ENCODE peak calls at places on chromosomes 13 and 19, in eight cellular contexts. X, E, L, B, S, C, D and Z are unnamed samples.

GRCh38 chr19:47363758-47364529 is 14.8 kb downstream of the DHX34 start:
- DNase-seq in E (no peak), D (no peak), S (no peak), X (peak; percentile 28), B (peak; percentile 43), C (peak; percentile 58), L (no peak), Z (no peak)

GRCh38 chr19:33622809-33623511 is 1.2 kb downstream of the CHST8 start:
- DNase-seq in C (peak; percentile 62), B (no peak), S (no peak), L (no peak), X (peak; percentile 57), D (no peak), E (no peak), Z (no peak)

GRCh38 chr13:31631071-31631470 is 108.3 kb upstream of the RXFP2 start:
- DNase-seq in E (no peak), S (no peak), B (no peak), L (no peak), D (no peak), X (no peak), C (no peak), Z (no peak)

GRCh38 chr13:31982540-31982939 is 49.0 kb upstream of the FRY start:
- DNase-seq in X (no peak), B (peak; percentile 94), L (peak; percentile 23), S (peak; percentile 87), C (no peak), D (no peak), E (no peak), Z (no peak)

GRCh38 chr13:32175307-32175706 is 139.9 kb downstream of the ZAR1L start:
- DNase-seq in X (no peak), L (no peak), B (peak; percentile 42), E (no peak), S (no peak), C (no peak), D (no peak), Z (no peak)

GRCh38 chr13:65926750-65927171 is 1303.4 kb downstream of the PCDH9 start:
- DNase-seq in B (peak; percentile 37), C (peak; percentile 75), L (peak; percentile 0), S (peak; percentile 60), E (no peak), D (no peak), X (peak; percentile 60), Z (no peak)

GRCh38 chr19:56372281-56372680 is 21.1 kb downstream of the ZNF582 start:
- DNase-seq in S (no peak), X (no peak), L (no peak), B (no peak), D (no peak), E (no peak), C (no peak), Z (no peak)

GRCh38 chr19:46990998-46991676 is 28.5 kb upstream of the NPAS1 start:
- DNase-seq in D (peak; percentile 46), C (peak; percentile 97), L (peak; percentile 77), B (peak; percentile 92), E (peak; percentile 95), X (peak; percentile 93), S (peak; percentile 80), Z (peak; percentile 32)

GRCh38 chr13:77026255-77026782 is 640 bp downstream of the FBXL3 start:
- DNase-seq in D (peak; percentile 78), C (peak; percentile 63), X (peak; percentile 76), L (peak; percentile 15), S (peak; percentile 89), E (peak; percentile 97), B (peak; percentile 68), Z (peak; percentile 62)

GRCh38 chr19:51571599-51571998 is 516 bp downstream of the ZNF175 start:
- DNase-seq in X (no peak), L (no peak), B (no peak), C (no peak), E (no peak), S (no peak), D (no peak), Z (no peak)

GRCh38 chr19:56508282-56508778 is 675 bp downstream of the ZNF471 start:
- DNase-seq in D (no peak), X (no peak), B (no peak), E (no peak), C (no peak), L (no peak), S (no peak), Z (no peak)

GRCh38 chr13:99313473-99313872 is 6.3 kb upstream of the GPR183 start:
- DNase-seq in X (peak; percentile 65), S (no peak), C (peak; percentile 45), B (peak; percentile 28), D (no peak), L (no peak), E (no peak), Z (no peak)

DNA sequence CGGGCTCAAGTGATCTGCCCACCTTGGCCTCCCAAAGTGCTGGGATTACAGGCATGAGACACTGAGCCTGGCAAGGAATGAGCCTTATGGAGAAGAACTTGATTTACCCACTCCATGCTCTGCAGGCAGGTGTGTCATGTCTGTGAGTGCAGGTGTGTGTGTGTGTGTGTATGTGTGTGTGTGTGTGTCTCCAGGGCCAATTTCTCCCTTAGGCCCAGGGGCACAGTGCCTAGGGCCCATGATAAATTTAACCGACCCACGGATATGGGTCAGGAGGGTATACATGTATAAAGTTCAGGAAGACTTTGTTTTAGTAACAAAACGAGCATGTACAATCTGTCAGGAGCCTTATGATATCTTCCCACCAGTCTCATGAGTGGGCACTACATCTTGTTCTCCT is 4.6 kb upstream of the FOSB start:
- DNase-seq in E (no peak), S (no peak), D (no peak), B (no peak), C (no peak), X (no peak), L (no peak), Z (no peak)
- H3K4me3 ChIP-seq in E (no peak overlapping the region), S (no peak overlapping the region), D (no peak overlapping the region), B (no peak overlapping the region), C (no peak overlapping the region), X (no peak overlapping the region), L (no peak overlapping the region), Z (no peak overlapping the region)

GRCh38 chr13:33721719-33722118 is 96.2 kb upstream of the RFC3 start:
- DNase-seq in D (no peak), E (no peak), B (peak; percentile 50), S (no peak), X (no peak), C (no peak), L (no peak), Z (no peak)
- H3K4me3 ChIP-seq in D (no peak overlapping the region), E (no peak overlapping the region), B (no peak overlapping the region), S (no peak overlapping the region), X (no peak overlapping the region), C (no peak overlapping the region), L (no peak overlapping the region), Z (no peak overlapping the region)

DNA sequence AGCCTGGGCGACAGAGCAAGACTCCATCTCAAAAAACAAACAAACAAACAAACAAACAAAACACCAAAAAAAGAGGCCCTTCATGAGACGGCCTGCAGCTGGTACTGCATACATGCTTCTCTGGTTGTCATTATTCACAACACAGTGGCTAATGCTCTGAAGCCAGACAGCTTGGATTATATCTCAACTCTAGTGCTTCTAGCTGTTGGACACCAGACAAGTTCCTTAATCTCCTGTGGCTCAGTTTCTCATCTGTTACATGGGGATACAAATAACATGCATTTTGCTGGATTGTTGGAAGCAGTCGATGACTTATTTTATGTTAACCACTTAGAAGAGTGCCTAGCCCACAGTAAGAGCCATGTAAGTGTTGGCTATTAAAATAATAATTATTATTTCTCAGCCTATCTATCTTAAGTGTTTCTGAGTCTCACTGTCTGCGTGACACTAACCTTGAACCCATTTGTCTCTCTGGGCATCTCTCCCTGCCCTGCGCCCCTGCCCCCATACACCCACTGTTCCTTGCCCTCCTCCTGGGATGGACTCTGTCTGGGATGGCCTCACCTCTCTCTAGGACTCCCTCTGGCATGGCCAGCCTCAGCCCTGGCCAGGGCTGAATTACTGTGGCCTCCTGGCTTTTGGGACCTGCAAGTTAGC is 3.1 kb upstream of the JUNB start:
- DNase-seq in C (no peak), X (no peak), E (no peak), S (no peak), D (no peak), B (peak; percentile 25), L (no peak), Z (no peak)
- H3K4me3 ChIP-seq in C (peak overlapping the region; percentile 83), X (peak overlapping the region; percentile 61), E (no peak overlapping the region), S (peak overlapping the region; percentile 93), D (no peak overlapping the region), B (no peak overlapping the region), L (peak overlapping the region; percentile 92), Z (no peak overlapping the region)

GRCh38 chr13:28714651-28715050 is 4.1 kb downstream of the SLC46A3 start:
- DNase-seq in B (no peak), E (no peak), X (no peak), D (no peak), L (no peak), C (no peak), S (no peak), Z (no peak)

GRCh38 chr13:28717170-28717569 is 1.6 kb downstream of the SLC46A3 start:
- DNase-seq in C (no peak), B (no peak), S (no peak), X (no peak), E (no peak), D (no peak), L (no peak), Z (no peak)

GRCh38 chr13:28718538-28719226 is at the start of gene SLC46A3:
- DNase-seq in B (peak; percentile 99), S (peak; percentile 92), E (peak; percentile 99), L (peak; percentile 86), D (peak; percentile 93), X (peak; percentile 98), C (peak; percentile 96), Z (peak; percentile 95)

GRCh38 chr13:28718186-28718537 is 608 bp downstream of the SLC46A3 start:
- DNase-seq in S (no peak), C (no peak), B (peak; percentile 45), L (no peak), D (no peak), X (no peak), E (no peak), Z (no peak)

DNA sequence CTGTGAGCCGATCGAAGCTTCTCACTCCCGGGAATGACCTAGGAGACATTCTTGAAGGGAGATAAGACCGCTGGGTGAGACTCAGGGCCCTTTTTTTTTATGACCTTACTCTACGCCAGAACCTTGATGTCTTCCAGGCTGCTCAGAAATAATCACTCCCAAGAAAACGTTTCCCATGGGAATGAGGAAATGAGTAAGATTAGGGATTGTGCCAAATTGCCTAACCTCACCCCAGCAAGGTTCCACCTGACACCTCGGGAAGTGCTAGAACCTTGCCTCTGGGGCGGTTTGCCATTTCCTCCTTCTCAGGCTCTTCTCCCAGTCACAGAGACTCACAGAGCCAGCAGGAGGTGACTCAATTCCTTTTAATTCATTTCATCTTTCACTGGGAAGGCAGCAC is 2.3 kb downstream of the SLC46A3 start:
- DNase-seq in E (no peak), L (no peak), X (no peak), S (no peak), B (peak; percentile 88), D (no peak), C (no peak), Z (no peak)
- H3K4me3 ChIP-seq in E (no peak overlapping the region), L (no peak overlapping the region), X (no peak overlapping the region), S (no peak overlapping the region), B (no peak overlapping the region), D (no peak overlapping the region), C (no peak overlapping the region), Z (no peak overlapping the region)

DNA sequence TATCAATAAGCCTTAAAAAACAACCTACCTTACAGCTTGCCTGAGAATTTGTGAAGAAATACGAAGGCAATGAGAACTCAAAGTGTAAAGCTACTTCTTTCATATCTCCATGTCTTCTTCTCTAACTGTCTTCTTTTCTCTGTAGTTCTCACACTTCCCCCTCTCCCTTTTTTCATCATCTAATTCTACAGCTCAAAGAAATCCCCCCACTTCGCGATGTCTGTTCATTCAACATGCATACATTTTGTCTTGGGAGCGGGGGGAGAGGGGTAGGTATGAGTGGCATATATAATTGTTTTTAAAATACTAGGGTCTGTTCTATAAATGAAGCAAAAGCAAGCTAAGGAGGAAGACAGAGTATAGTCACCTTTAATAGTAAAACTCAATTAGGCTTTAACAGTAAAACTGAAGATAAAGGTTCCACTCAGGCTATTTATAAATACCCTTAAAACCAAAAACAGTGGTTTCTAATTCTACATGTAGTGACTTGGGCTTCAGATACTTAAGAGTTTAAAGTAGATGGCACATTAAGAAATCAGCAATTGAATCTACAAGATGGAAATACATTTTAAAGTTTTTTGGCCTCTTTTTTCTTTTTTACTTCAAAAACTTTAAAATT is 106.9 kb downstream of the KLF12 start:
- DNase-seq in D (no peak), E (no peak), C (no peak), B (no peak), L (no peak), S (no peak), X (no peak), Z (peak; percentile 37)
- H3K4me3 ChIP-seq in D (peak overlapping the region; percentile 18), E (no peak overlapping the region), C (peak overlapping the region; percentile 45), B (peak overlapping the region; percentile 8), L (no peak overlapping the region), S (no peak overlapping the region), X (no peak overlapping the region), Z (peak overlapping the region; percentile 45)